ENCODE peak calls at places on chromosomes 5 and 9, in eight cellular contexts. C is colonic mucosa, A is fibroblast of lung, Z is DND-41, W is GM23248, U is neural progenitor cell, T is H9, Y is PC-3. D is an unnamed sample.

GRCh38 chr5:126837907-126838539 is 61.1 kb downstream of the LMNB1 start:
- DNase-seq in C (no peak), A (no peak), Z (no peak), W (peak; percentile 50), U (no peak), T (no peak), Y (no peak), D (no peak)

GRCh38 chr5:4230531-4230904 is 634.9 kb downstream of the IRX1 start:
- DNase-seq in C (no peak), A (no peak), Z (no peak), W (no peak), U (peak; percentile 75), T (no peak), Y (no peak), D (no peak)

GRCh38 chr5:168736201-168736940 is 157.2 kb upstream of the PANK3 start:
- DNase-seq in C (no peak), A (no peak), Z (no peak), W (no peak), U (no peak), T (no peak), Y (no peak), D (no peak)

GRCh38 chr5:154948313-154948712 is 7.4 kb downstream of the MRPL22 start:
- DNase-seq in C (no peak), A (no peak), Z (no peak), W (no peak), U (no peak), T (no peak), Y (no peak), D (no peak)

GRCh38 chr5:54088081-54088480 is 222.3 kb downstream of the ARL15 start:
- DNase-seq in C (no peak), A (peak; percentile 59), Z (no peak), W (no peak), U (no peak), T (no peak), Y (no peak), D (no peak)

GRCh38 chr5:177089146-177089545 is 2.4 kb downstream of the FGFR4 start:
- DNase-seq in C (no peak), A (no peak), Z (no peak), W (no peak), U (no peak), T (no peak), Y (no peak), D (no peak)

GRCh38 chr9:2816476-2817141 is 27.3 kb downstream of the PUM3 start:
- DNase-seq in C (peak; percentile 32), A (peak; percentile 97), Z (no peak), W (peak; percentile 86), U (no peak), T (no peak), Y (no peak), D (peak; percentile 83)

GRCh38 chr5:134125195-134126015 is 10.9 kb downstream of the TCF7 start:
- DNase-seq in C (no peak), A (peak; percentile 95), Z (no peak), W (peak; percentile 99), U (no peak), T (no peak), Y (peak; percentile 91), D (no peak)

GRCh38 chr5:129122560-129122959 is 28.0 kb downstream of the ISOC1 start:
- DNase-seq in C (no peak), A (no peak), Z (no peak), W (no peak), U (no peak), T (no peak), Y (peak; percentile 65), D (no peak)

GRCh38 chr9:123990427-123990826 is 21.1 kb upstream of the LHX2 start:
- DNase-seq in C (no peak), A (no peak), Z (no peak), W (no peak), U (no peak), T (no peak), Y (no peak), D (peak; percentile 82)

GRCh38 chr5:151896041-151896691 is 28.5 kb downstream of the GLRA1 start:
- DNase-seq in C (no peak), A (peak; percentile 91), Z (no peak), W (peak; percentile 38), U (no peak), T (peak; percentile 52), Y (peak; percentile 56), D (peak; percentile 86)

GRCh38 chr5:90191352-90192045 is 218.1 kb downstream of the CETN3 start:
- DNase-seq in C (peak; percentile 42), A (no peak), Z (no peak), W (no peak), U (no peak), T (no peak), Y (no peak), D (no peak)

GRCh38 chr5:125109293-125109692 is 362.9 kb upstream of the ZNF608 start:
- DNase-seq in C (no peak), A (no peak), Z (no peak), W (no peak), U (no peak), T (no peak), Y (no peak), D (no peak)

GRCh38 chr5:76455531-76456132 is 52.5 kb downstream of the IQGAP2 start:
- DNase-seq in C (no peak), A (peak; percentile 11), Z (no peak), W (no peak), U (no peak), T (no peak), Y (no peak), D (no peak)

GRCh38 chr9:83138422-83139135 is 75.6 kb upstream of the RASEF start:
- DNase-seq in C (no peak), A (no peak), Z (no peak), W (no peak), U (no peak), T (no peak), Y (no peak), D (no peak)

GRCh38 chr5:14268236-14268701 is 125.1 kb downstream of the TRIO start:
- DNase-seq in C (no peak), A (peak; percentile 92), Z (no peak), W (peak; percentile 96), U (no peak), T (no peak), Y (peak; percentile 99), D (peak; percentile 75)

GRCh38 chr5:179816401-179817070 is 4.2 kb upstream of the SQSTM1 start:
- DNase-seq in C (peak; percentile 43), A (no peak), Z (no peak), W (peak; percentile 26), U (peak; percentile 46), T (no peak), Y (no peak), D (no peak)

GRCh38 chr5:134086943-134087305 is 27.6 kb upstream of the TCF7 start:
- DNase-seq in C (no peak), A (no peak), Z (peak; percentile 91), W (no peak), U (no peak), T (peak; percentile 20), Y (no peak), D (no peak)

DNA sequence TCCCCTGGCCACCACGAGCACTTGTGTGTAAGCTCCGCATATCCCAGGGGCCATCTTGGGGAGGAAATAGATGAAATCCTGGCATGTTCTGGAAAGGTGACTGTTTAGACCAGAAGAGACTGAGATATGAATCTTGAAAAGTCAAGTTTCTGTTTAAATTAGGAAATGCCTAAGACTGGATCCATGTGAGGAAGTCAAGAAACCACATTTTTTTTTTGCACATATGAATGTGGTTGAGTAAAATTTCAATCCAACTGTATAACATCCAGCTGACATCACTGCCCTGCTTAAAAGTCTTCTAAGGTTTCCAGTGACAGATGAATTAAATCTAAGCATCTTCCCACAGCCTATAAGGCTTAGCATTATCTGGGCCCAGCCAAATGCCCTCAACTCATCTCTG is 47.7 kb upstream of the TCERG1 start:
- DNase-seq in C (no peak), A (peak; percentile 50), Z (no peak), W (no peak), U (no peak), T (no peak), Y (no peak), D (no peak)
- H3K9ac ChIP-seq in C (no peak overlapping the region), A (no peak overlapping the region), Z (no peak overlapping the region), W (no peak overlapping the region), U (no peak overlapping the region), T (no peak overlapping the region), Y (no peak overlapping the region), D (no peak overlapping the region)

GRCh38 chr5:74316064-74316586 is 324.4 kb downstream of the ENC1 start:
- DNase-seq in C (no peak), A (peak; percentile 99), Z (no peak), W (peak; percentile 98), U (peak; percentile 8), T (peak; percentile 33), Y (peak; percentile 82), D (peak; percentile 80)
- H3K9ac ChIP-seq in C (no peak overlapping the region), A (peak overlapping the region; percentile 25), Z (no peak overlapping the region), W (peak overlapping the region; percentile 77), U (no peak overlapping the region), T (no peak overlapping the region), Y (peak overlapping the region; percentile 49), D (no peak overlapping the region)

GRCh38 chr9:96619109-96619435 is 571 bp downstream of the CDC14B start:
- DNase-seq in C (no peak), A (no peak), Z (no peak), W (no peak), U (no peak), T (no peak), Y (no peak), D (peak; percentile 59)

GRCh38 chr9:96620155-96620514 is 492 bp upstream of the CDC14B start:
- DNase-seq in C (no peak), A (no peak), Z (no peak), W (no peak), U (peak; percentile 6), T (no peak), Y (no peak), D (no peak)

GRCh38 chr9:96618209-96619108 is 1.2 kb downstream of the CDC14B start:
- DNase-seq in C (peak; percentile 37), A (peak; percentile 51), Z (no peak), W (peak; percentile 93), U (peak; percentile 47), T (peak; percentile 34), Y (peak; percentile 52), D (peak; percentile 75)

GRCh38 chr9:96620832-96621269 is 1.2 kb upstream of the CDC14B start:
- DNase-seq in C (no peak), A (no peak), Z (no peak), W (no peak), U (peak; percentile 70), T (peak; percentile 79), Y (no peak), D (peak; percentile 80)

DNA sequence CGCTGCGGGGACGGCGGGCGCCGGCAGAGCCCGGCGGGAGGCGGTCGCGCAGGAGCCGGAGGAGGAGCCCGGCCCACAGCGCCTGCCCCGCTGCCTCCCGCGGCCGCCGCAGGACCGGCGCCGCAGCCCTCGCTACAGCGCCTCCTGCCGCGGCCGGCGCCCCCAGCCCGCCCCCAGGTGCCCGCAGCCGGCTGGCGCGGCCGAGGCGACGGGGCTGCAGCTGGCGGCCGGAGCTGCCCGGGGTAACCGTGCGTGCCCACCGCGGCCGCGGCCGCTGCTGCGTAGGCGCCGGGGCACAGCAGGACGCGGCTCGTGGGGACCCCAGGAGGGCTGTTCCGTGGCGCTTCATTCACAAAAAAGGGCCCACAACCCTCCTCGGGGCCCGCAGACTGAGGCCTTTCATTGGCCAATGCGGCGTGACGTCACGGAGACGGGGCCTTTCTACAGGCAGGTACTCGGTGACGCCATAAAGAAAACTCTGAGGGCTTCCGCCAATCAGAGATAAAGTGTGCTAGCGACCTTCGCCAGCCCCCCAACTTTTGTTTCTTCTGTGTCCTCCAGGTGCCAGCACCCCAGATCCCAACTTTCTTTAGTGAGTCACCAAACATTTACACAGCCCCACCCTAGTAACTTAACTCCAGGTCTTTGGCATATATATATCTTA is at the start of gene CDC14B:
- DNase-seq in C (peak; percentile 96), A (peak; percentile 93), Z (no peak), W (peak; percentile 87), U (peak; percentile 96), T (peak; percentile 96), Y (peak; percentile 86), D (peak; percentile 96)
- H3K9ac ChIP-seq in C (peak within 1 kb of the TSS; percentile 46), A (peak within 1 kb of the TSS; percentile 72), Z (no peak within 1 kb of the TSS), W (peak within 1 kb of the TSS; percentile 92), U (no peak within 1 kb of the TSS), T (peak within 1 kb of the TSS; percentile 13), Y (peak within 1 kb of the TSS; percentile 55), D (peak within 1 kb of the TSS; percentile 47)

GRCh38 chr5:16737173-16737572 is 120.4 kb upstream of the RETREG1 start:
- DNase-seq in C (no peak), A (no peak), Z (no peak), W (no peak), U (peak; percentile 41), T (no peak), Y (no peak), D (no peak)
- H3K9ac ChIP-seq in C (peak overlapping the region; percentile 58), A (no peak overlapping the region), Z (no peak overlapping the region), W (no peak overlapping the region), U (no peak overlapping the region), T (peak overlapping the region; percentile 92), Y (no peak overlapping the region), D (peak overlapping the region; percentile 48)

D was measured in endodermal cell.